ENCODE peak calls at places on chromosomes 2 and 18, in nine cellular contexts. I, B, F, L, R, Y, S, Q and E are unnamed samples.

GRCh38 chr2:11155326-11156059 is at the start of gene SLC66A3:
- DNase-seq in L (peak; percentile 71), R (peak; percentile 87), S (peak; percentile 77), I (peak; percentile 88), Y (peak; percentile 59), F (peak; percentile 90), Q (peak; percentile 88), B (peak; percentile 75), E (no peak)

GRCh38 chr2:9071032-9071431 is 67.5 kb upstream of the MBOAT2 start:
- DNase-seq in R (peak; percentile 94), I (no peak), Q (no peak), L (no peak), F (peak; percentile 99), S (no peak), B (peak; percentile 90), Y (peak; percentile 99), E (no peak)

GRCh38 chr2:128442891-128443302 is 124.2 kb upstream of the HS6ST1 start:
- DNase-seq in Y (no peak), R (no peak), L (no peak), I (peak; percentile 61), S (no peak), Q (no peak), B (no peak), F (no peak), E (no peak)

GRCh38 chr2:119228136-119228535 is 4.5 kb downstream of the STEAP3 start:
- DNase-seq in B (no peak), Q (no peak), F (no peak), S (no peak), L (no peak), R (no peak), Y (no peak), I (no peak), E (no peak)

GRCh38 chr2:226797989-226798421 is 1.6 kb downstream of the IRS1 start:
- DNase-seq in L (no peak), I (no peak), F (no peak), B (no peak), R (no peak), Y (no peak), Q (no peak), S (no peak), E (no peak)

GRCh38 chr2:214075446-214075845 is 335.4 kb upstream of the VWC2L start:
- DNase-seq in I (no peak), R (no peak), L (no peak), S (no peak), Y (no peak), B (no peak), Q (no peak), F (no peak), E (no peak)

GRCh38 chr18:13137939-13138821 is 80.4 kb upstream of the LDLRAD4 start:
- DNase-seq in I (peak; percentile 80), F (no peak), R (no peak), L (no peak), S (no peak), B (no peak), Q (peak; percentile 85), Y (no peak), E (peak; percentile 85)

GRCh38 chr2:100682536-100682935 is 119.7 kb downstream of the PDCL3 start:
- DNase-seq in Y (no peak), F (no peak), S (no peak), B (no peak), R (no peak), L (no peak), Q (no peak), I (no peak), E (no peak)

GRCh38 chr2:142472382-142472781 is 341.6 kb upstream of the LRP1B start:
- DNase-seq in R (no peak), B (no peak), S (no peak), F (no peak), Q (no peak), Y (no peak), L (no peak), I (no peak), E (no peak)

GRCh38 chr18:54529444-54529843 is 61.6 kb upstream of the DYNAP start:
- DNase-seq in F (no peak), Q (no peak), Y (no peak), I (no peak), B (no peak), S (no peak), L (no peak), R (no peak), E (no peak)

GRCh38 chr2:95068256-95068655 is 42.7 kb downstream of the MAL start:
- DNase-seq in Q (no peak), R (no peak), S (no peak), B (no peak), I (no peak), F (no peak), Y (no peak), L (no peak), E (no peak)

GRCh38 chr18:24397131-24397693 is 412 bp downstream of the OSBPL1A start:
- DNase-seq in L (peak; percentile 21), Q (peak; percentile 49), I (peak; percentile 83), B (peak; percentile 75), R (peak; percentile 78), S (peak; percentile 39), Y (peak; percentile 45), F (peak; percentile 71), E (no peak)

GRCh38 chr2:216791303-216791702 is 68.6 kb downstream of the TNP1 start:
- DNase-seq in I (no peak), S (no peak), F (no peak), B (no peak), Y (no peak), L (no peak), R (no peak), Q (no peak), E (no peak)

GRCh38 chr2:216789088-216789487 is 70.8 kb downstream of the TNP1 start:
- DNase-seq in Q (no peak), R (no peak), I (no peak), B (no peak), F (no peak), S (no peak), L (no peak), Y (no peak), E (no peak)

GRCh38 chr2:216796096-216796840 is 63.6 kb downstream of the TNP1 start:
- DNase-seq in I (no peak), R (no peak), L (no peak), Q (no peak), B (no peak), Y (no peak), S (no peak), F (no peak), E (no peak)

GRCh38 chr2:216793386-216793785 is 66.5 kb downstream of the TNP1 start:
- DNase-seq in S (no peak), I (no peak), B (no peak), Y (no peak), F (no peak), Q (no peak), R (no peak), L (no peak), E (no peak)

DNA sequence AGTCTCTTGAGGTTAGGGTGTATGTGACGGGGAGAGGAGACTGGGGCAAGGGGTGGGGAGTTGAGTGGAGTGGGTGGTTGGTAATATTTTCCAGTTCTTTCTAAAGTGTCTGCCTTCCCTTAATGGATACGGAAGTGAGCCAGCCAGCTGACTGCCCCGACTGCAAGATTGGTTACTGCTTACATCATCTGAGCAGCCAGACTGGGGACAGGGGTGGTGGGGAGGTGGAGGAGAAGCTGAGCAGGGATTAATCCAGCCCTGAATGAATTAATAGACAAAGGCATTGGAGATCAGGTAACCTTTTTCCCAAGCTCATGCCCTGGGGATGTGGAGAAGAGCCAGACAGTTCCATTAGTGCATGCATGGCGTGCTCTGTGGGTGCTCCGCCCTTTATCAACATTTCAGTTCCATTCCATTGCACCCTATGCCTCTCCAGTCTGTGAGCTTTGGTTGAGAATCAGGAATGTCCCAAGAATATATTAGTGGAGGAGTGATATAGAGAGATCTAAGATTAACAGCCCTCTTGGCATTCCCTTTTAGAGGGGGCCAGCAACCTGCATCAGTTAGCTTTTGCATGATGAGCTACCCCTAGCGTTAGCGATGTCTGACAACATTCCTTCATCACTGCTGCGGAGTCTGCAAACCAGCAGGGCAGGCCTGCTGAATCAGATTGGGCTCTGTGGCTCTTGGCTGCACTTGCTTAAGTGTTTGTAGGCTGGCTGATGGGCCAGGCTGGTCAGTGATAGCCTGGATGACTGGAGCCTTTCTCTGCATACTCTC is 67.5 kb downstream of the TNP1 start:
- DNase-seq in F (peak; percentile 32), R (peak; percentile 87), I (peak; percentile 94), Y (no peak), B (peak; percentile 83), L (no peak), S (peak; percentile 94), Q (no peak), E (no peak)
- TF ChIP-seq CTCF in F (peak; percentile 33), R (no peak), I (peak; percentile 18), Y (no peak), B (no peak), L (peak; percentile 8), S (peak; percentile 34), Q (no peak), E (no peak)

GRCh38 chr2:209556354-209556961 is 132.6 kb downstream of the MAP2 start:
- DNase-seq in B (peak; percentile 39), F (peak; percentile 40), Y (peak; percentile 27), L (peak; percentile 8), Q (peak; percentile 44), R (peak; percentile 48), S (no peak), I (no peak), E (peak; percentile 15)
- TF ChIP-seq CTCF in B (peak; percentile 51), F (peak; percentile 74), Y (peak; percentile 48), L (peak; percentile 75), Q (peak; percentile 58), R (peak; percentile 69), S (peak; percentile 58), I (peak; percentile 61), E (peak; percentile 49)

DNA sequence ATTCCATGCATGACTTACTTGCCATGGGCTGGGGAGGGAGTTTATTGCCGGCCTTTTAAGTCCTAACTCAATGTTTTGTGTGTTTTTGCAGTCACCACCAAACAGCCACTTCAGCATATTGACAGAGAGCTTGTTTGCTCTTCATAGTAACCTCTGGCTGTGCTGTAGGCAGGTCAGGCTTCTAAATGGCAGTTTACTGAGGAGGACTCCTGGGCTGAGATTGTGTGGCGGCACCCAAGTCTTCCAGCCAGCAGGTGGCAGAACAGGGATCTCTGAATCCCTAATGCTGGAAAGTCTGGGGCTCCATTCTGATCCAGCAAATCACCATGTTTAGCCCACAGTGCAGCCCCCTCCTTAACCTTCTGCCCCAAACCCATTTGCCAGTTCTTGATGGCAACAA is 121.2 kb downstream of the CAPN13 start:
- DNase-seq in F (no peak), I (no peak), L (no peak), B (no peak), Q (no peak), S (no peak), R (no peak), Y (no peak), E (no peak)
- TF ChIP-seq CTCF in F (peak; percentile 27), I (peak; percentile 5), L (peak; percentile 23), B (no peak), Q (peak; percentile 14), S (no peak), R (no peak), Y (peak; percentile 47), E (no peak)

DNA sequence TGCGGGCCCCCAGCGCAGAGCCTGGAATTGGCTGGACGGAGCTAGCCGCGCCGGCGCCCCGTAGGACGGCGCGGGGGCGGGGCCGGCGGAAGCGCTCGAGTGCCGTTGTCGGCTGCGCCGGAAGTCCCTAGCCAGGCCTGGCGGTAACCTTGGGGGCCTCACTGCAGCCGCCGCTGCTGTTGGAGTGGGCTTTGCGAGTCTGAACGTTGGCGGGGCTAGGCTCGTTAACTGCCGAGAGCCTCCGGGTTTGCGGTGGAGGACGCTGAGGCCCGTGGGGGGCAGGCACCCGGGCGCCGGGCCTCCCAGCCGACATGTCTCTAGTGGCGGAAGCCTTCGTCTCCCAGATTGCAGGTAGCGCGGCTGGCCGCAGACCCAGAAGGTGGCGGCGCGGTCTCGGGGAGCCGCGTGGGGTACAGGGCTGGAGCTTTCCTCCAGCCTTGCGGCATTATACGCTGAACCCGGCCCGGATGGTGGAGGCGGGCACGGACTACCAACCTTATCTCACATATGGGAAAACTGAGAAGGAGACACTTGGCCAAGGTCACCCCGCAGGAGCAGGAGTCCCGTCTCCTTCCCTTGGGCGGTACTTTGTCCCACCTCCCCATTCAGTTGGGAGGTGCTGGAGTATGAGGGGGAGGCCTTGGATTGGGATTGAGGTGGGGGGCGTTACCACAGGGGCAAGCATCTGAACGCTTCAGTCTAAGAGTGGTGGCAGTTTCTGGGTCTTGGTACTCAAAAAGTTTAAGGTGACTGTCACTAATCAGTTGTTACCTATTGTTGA is at the start of gene MTX2:
- DNase-seq in B (peak; percentile 51), F (peak; percentile 74), Q (peak; percentile 85), R (peak; percentile 73), S (no peak), Y (peak; percentile 57), L (peak; percentile 18), I (peak; percentile 73), E (peak; percentile 86)
- TF ChIP-seq CTCF in B (no peak), F (peak; percentile 33), Q (peak; percentile 17), R (no peak), S (no peak), Y (peak; percentile 7), L (no peak), I (no peak), E (no peak)